ENCODE peak calls at places on chromosomes 4 and X, in seven cellular contexts. F is iPS DF 6.9, A is adrenal gland, T is left lung, P is heart left ventricle, Y is body of pancreas, Z is colonic mucosa. O is an unnamed sample.

GRCh38 chrX:1455948-1456280 is 3.2 kb upstream of the ASMTL start:
- DNase-seq in F (no peak), A (no peak), T (no peak), P (no peak), Y (no peak), Z (no peak), O (no peak)

GRCh38 chrX:24561121-24561520 is 86.0 kb downstream of the PCYT1B start:
- DNase-seq in F (no peak), A (no peak), T (no peak), P (no peak), Y (no peak), Z (no peak), O (peak; percentile 19)

GRCh38 chr4:125389713-125390112 is 75.0 kb downstream of the FAT4 start:
- DNase-seq in F (no peak), A (no peak), T (no peak), P (no peak), Y (no peak), Z (no peak), O (no peak)

GRCh38 chr4:59647500-59647899 is 1552.6 kb upstream of the ADGRL3 start:
- DNase-seq in F (no peak), A (no peak), T (no peak), P (no peak), Y (no peak), Z (no peak), O (no peak)

GRCh38 chrX:125219852-125220251 is 99.8 kb upstream of the TEX13C start:
- DNase-seq in F (no peak), A (no peak), T (no peak), P (no peak), Y (no peak), Z (no peak), O (no peak)

GRCh38 chr4:174358823-174359222 is 75.1 kb downstream of the CEP44 start:
- DNase-seq in F (no peak), A (no peak), T (no peak), P (no peak), Y (no peak), Z (no peak), O (no peak)

GRCh38 chrX:7972586-7972985 is 45.4 kb upstream of the PNPLA4 start:
- DNase-seq in F (no peak), A (peak; percentile 60), T (no peak), P (no peak), Y (no peak), Z (no peak), O (no peak)

GRCh38 chrX:130594453-130594916 is 192.7 kb downstream of the RBMX2 start:
- DNase-seq in F (no peak), A (no peak), T (no peak), P (no peak), Y (no peak), Z (peak; percentile 22), O (no peak)

GRCh38 chrX:47283015-47283771 is 50.4 kb downstream of the USP11 start:
- DNase-seq in F (no peak), A (peak; percentile 38), T (no peak), P (peak; percentile 17), Y (peak; percentile 11), Z (no peak), O (peak; percentile 75)

GRCh38 chr4:59412739-59413138 is 1787.4 kb upstream of the ADGRL3 start:
- DNase-seq in F (no peak), A (no peak), T (no peak), P (no peak), Y (no peak), Z (no peak), O (no peak)

GRCh38 chr4:145248971-145249370 is 68.6 kb upstream of the OTUD4 start:
- DNase-seq in F (no peak), A (no peak), T (no peak), P (no peak), Y (no peak), Z (no peak), O (no peak)

GRCh38 chr4:98565646-98566403 is 92.6 kb downstream of the TSPAN5 start:
- DNase-seq in F (no peak), A (no peak), T (no peak), P (no peak), Y (no peak), Z (no peak), O (peak; percentile 32)

GRCh38 chr4:100738388-100739165 is 220.8 kb upstream of the EMCN start:
- DNase-seq in F (no peak), A (no peak), T (no peak), P (no peak), Y (no peak), Z (peak; percentile 38), O (peak; percentile 67)

GRCh38 chr4:38365748-38366310 is 298.2 kb upstream of the KLF3 start:
- DNase-seq in F (no peak), A (no peak), T (no peak), P (no peak), Y (no peak), Z (peak; percentile 46), O (no peak)

GRCh38 chrX:78321809-78322208 is 5.6 kb downstream of the CYSLTR1 start:
- DNase-seq in F (no peak), A (peak; percentile 19), T (peak; percentile 47), P (peak; percentile 35), Y (no peak), Z (peak; percentile 39), O (no peak)

GRCh38 chrX:154411981-154412340 is 622 bp downstream of the TAFAZZIN start:
- DNase-seq in F (no peak), A (peak; percentile 70), T (peak; percentile 76), P (peak; percentile 57), Y (peak; percentile 44), Z (peak; percentile 79), O (peak; percentile 54)

GRCh38 chr4:9979101-9979815 is 42.0 kb downstream of the SLC2A9 start:
- DNase-seq in F (no peak), A (no peak), T (no peak), P (no peak), Y (no peak), Z (no peak), O (no peak)

DNA sequence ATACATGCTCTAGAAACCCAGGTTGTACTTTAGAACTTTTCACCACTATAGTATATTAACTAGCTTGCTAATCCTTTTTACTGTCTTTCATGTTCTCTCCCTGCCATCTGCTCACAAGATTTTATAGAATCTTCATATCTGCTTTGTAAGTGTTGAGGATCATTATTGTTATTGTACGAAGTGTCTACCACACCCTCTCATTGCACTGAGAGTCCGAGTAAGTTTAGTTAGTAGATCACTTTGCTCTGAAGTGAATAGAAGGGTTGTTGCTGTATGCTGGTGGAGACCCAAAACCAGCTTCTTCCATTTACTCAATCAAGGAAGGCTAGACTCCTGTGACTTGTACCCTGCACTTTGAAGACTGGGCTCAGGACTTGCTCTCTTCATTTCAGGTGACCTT is 17.1 kb downstream of the GAB1 start:
- DNase-seq in F (no peak), A (no peak), T (no peak), P (no peak), Y (no peak), Z (no peak), O (no peak)
- H3K4me3 ChIP-seq in F (no peak overlapping the region), A (no peak overlapping the region), T (no peak overlapping the region), P (peak overlapping the region; percentile 8), Y (no peak overlapping the region), Z (no peak overlapping the region), O (no peak overlapping the region)

DNA sequence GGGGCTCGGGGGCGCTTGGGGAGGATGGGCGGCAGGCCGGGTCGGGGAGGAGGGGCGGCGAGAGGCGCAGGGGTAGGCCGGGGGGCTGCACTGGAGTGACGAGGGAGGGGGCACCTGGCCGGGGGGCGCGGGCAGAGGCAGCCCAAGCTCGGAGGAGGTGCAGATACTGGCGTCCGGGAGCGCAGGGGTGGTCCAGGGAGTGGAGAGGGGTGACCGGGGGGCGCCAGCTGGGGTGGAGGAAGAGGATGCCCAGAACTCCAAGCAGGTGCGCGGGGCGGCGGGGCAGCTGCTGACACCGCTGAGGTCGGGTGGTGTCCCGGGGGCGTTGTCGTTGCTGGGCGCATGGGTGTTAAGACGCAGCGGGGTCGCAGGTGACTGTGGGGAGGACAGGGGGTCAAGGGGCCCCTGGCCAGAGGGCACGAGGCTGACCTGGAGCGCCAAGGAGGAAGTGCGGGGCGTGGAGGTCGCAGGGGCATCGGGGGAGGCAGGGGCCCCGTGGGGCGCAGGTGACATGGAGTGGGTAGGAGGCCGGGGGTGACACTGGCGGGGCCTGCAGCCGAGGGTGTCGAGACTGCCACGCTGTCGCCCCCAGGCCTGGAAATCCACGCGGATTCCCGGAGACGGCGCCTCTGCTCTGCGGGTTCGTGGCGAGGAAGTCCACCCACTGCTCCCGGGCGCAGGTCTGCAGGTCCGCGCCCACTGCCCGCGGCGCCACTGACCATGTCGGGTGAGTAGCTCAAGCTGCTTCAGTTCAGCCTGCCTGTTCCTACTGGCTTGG is 928 bp downstream of the GYG2 start:
- DNase-seq in F (no peak), A (no peak), T (no peak), P (no peak), Y (no peak), Z (no peak), O (no peak)
- H3K27ac ChIP-seq in F (no peak overlapping the region), A (no peak overlapping the region), T (no peak overlapping the region), P (no peak overlapping the region), Y (no peak overlapping the region), Z (no peak overlapping the region), O (no peak overlapping the region)

DNA sequence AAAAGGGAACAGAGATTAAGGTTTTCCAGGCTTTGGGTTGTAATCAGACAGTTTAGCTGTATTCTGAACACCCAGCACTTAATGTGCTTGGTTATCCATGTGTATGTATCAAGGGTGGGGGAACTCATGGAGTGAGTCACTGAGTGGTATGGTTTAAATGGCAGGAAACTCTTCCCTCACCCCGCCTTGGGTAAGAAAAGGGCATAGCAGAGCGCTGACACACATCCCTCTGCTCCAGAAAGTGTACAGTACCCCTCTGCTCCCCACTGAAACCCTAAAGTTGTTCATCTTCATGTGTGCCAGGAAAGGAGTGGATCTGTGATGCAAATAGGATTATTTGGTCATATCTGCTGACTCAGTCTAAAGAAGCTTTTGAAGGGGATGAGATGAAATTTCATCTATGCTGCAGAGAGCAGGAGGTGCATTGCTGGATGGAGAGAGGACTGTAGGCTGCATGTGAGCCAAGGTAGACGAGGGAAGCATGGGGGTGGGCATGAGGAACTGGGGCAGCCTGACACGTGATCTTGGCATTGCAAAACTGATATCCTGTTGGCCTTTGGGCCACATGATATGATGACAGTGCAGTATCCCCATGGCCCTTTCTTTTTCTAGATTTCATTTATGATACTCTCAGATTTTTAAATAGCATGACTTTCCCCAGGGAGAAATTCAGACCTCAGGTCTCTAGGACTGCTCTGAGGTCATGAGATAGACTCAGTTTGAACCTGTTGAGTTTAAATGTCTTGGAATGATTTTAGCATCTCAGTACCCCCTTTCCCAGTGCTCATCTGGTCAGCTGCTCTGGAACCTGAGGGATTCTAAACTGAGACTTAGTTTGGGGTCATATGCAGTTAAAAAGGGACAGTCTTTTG is 84.8 kb downstream of the TMEM164 start:
- DNase-seq in F (no peak), A (peak; percentile 24), T (peak; percentile 47), P (no peak), Y (no peak), Z (no peak), O (no peak)
- H3K4me3 ChIP-seq in F (no peak overlapping the region), A (no peak overlapping the region), T (no peak overlapping the region), P (no peak overlapping the region), Y (no peak overlapping the region), Z (no peak overlapping the region), O (no peak overlapping the region)

GRCh38 chr4:184444953-184445309 is 29.4 kb downstream of the IRF2 start:
- DNase-seq in F (no peak), A (no peak), T (no peak), P (no peak), Y (no peak), Z (no peak), O (no peak)

GRCh38 chr4:184440593-184441358 is 33.6 kb downstream of the IRF2 start:
- DNase-seq in F (no peak), A (no peak), T (no peak), P (no peak), Y (no peak), Z (no peak), O (no peak)

GRCh38 chr4:184441461-184442392 is 32.6 kb downstream of the IRF2 start:
- DNase-seq in F (no peak), A (no peak), T (no peak), P (no peak), Y (no peak), Z (no peak), O (peak; percentile 32)

GRCh38 chr4:184444215-184444952 is 30.0 kb downstream of the IRF2 start:
- DNase-seq in F (no peak), A (no peak), T (no peak), P (no peak), Y (no peak), Z (no peak), O (no peak)

GRCh38 chr4:184443318-184443717 is 31.0 kb downstream of the IRF2 start:
- DNase-seq in F (no peak), A (no peak), T (no peak), P (no peak), Y (no peak), Z (no peak), O (no peak)
- H3K27ac ChIP-seq in F (no peak overlapping the region), A (no peak overlapping the region), T (no peak overlapping the region), P (no peak overlapping the region), Y (no peak overlapping the region), Z (no peak overlapping the region), O (no peak overlapping the region)